ENCODE peak calls at places on chromosome 13, in seven cellular contexts. I is tibial artery; R is HFF-Myc; S is progenitor cell of endocrine pancreas; Q is glomerular endothelial cell; F is stimulated activated CD4-positive, alpha-beta T cell treated with anti-CD3 and anti-CD28 coated beads, TNF-alpha, amount 100 ng/mL, for 24 hours; K is A172. Y is an unnamed sample.

GRCh38 chr13:37326319-37326718 is 220.9 kb upstream of the CSNK1A1L start:
- DNase-seq in I (no peak), R (no peak), S (no peak), Q (no peak), F (no peak), K (no peak), Y (no peak)

GRCh38 chr13:40798380-40798779 is 9.0 kb downstream of the SLC25A15 start:
- DNase-seq in I (no peak), R (no peak), S (no peak), Q (no peak), F (no peak), K (no peak), Y (no peak)

GRCh38 chr13:20843177-20843576 is 59.4 kb downstream of the XPO4 start:
- DNase-seq in I (no peak), R (no peak), S (no peak), Q (peak), F (no peak), K (no peak), Y (no peak)

GRCh38 chr13:78420814-78421213 is 182.5 kb downstream of the POU4F1 start:
- DNase-seq in I (no peak), R (no peak), S (no peak), Q (no peak), F (no peak), K (no peak), Y (no peak)

GRCh38 chr13:110625771-110626321 is 10.5 kb downstream of the NAXD start:
- DNase-seq in I (no peak), R (no peak), S (no peak), Q (no peak), F (no peak), K (no peak), Y (no peak)

GRCh38 chr13:46605824-46606554 is 53.0 kb downstream of the LRCH1 start:
- DNase-seq in I (no peak), R (no peak), S (no peak), Q (no peak), F (no peak), K (no peak), Y (no peak)

GRCh38 chr13:43153436-43154082 is 130.2 kb downstream of the DNAJC15 start:
- DNase-seq in I (no peak), R (peak), S (no peak), Q (no peak), F (no peak), K (peak), Y (no peak)

GRCh38 chr13:110157718-110158117 is 149.2 kb downstream of the COL4A1 start:
- DNase-seq in I (no peak), R (no peak), S (no peak), Q (no peak), F (no peak), K (no peak), Y (no peak)

GRCh38 chr13:31719214-31719613 is 20.1 kb upstream of the RXFP2 start:
- DNase-seq in I (no peak), R (no peak), S (no peak), Q (no peak), F (no peak), K (no peak), Y (no peak)

GRCh38 chr13:114115191-114115671 is 17.2 kb downstream of the RASA3 start:
- DNase-seq in I (peak), R (no peak), S (no peak), Q (no peak), F (no peak), K (peak), Y (no peak)

GRCh38 chr13:51542358-51542972 is 41.8 kb upstream of the WDFY2 start:
- DNase-seq in I (no peak), R (no peak), S (no peak), Q (no peak), F (no peak), K (no peak), Y (no peak)

GRCh38 chr13:96816874-96817273 is 177.4 kb downstream of the OXGR1 start:
- DNase-seq in I (no peak), R (no peak), S (no peak), Q (no peak), F (no peak), K (no peak), Y (no peak)

GRCh38 chr13:26247011-26247410 is 6.9 kb upstream of the CDK8 start:
- DNase-seq in I (no peak), R (no peak), S (no peak), Q (no peak), F (no peak), K (no peak), Y (no peak)